ENCODE peak calls at places on chromosomes 5 and 9, in eight cellular contexts. O is activated T-cell treated with anti-CD3 and anti-CD28 coated beads, Interleukin-2, amount 50 U/mL, for 72 hours; L is kidney tubule cell; K is mucosa of gallbladder; A is tibial nerve; Q is cardiac septum; M is activated naive CD8-positive, alpha-beta T cell treated with anti-CD3 and anti-CD28 coated beads for 36 hours; S is astrocyte of the hippocampus. T is an unnamed sample.

GRCh38 chr9:127123239-127123935 is 952 bp upstream of the ANGPTL2 start:
- DNase-seq in O (no peak), L (peak), K (peak), A (peak), Q (peak), M (no peak), S (peak), T (no peak)

GRCh38 chr5:15014809-15015208 is 143.2 kb upstream of the ANKH start:
- DNase-seq in O (no peak), L (peak), K (no peak), A (no peak), Q (no peak), M (no peak), S (peak), T (no peak)

GRCh38 chr9:35929188-35929718 is 20.0 kb downstream of the SPAAR start:
- DNase-seq in O (no peak), L (no peak), K (no peak), A (no peak), Q (no peak), M (no peak), S (no peak), T (no peak)

GRCh38 chr5:159478950-159479349 is 148.7 kb upstream of the IL12B start:
- DNase-seq in O (no peak), L (no peak), K (no peak), A (no peak), Q (no peak), M (no peak), S (no peak), T (no peak)

GRCh38 chr5:113524927-113525326 is 11.4 kb downstream of the YTHDC2 start:
- DNase-seq in O (no peak), L (no peak), K (no peak), A (no peak), Q (no peak), M (no peak), S (no peak), T (no peak)

GRCh38 chr5:111017731-111018130 is 53.8 kb upstream of the TSLP start:
- DNase-seq in O (no peak), L (no peak), K (no peak), A (no peak), Q (no peak), M (no peak), S (no peak), T (no peak)

GRCh38 chr9:108816037-108816436 is 39.7 kb downstream of the ACTL7B start:
- DNase-seq in O (no peak), L (no peak), K (no peak), A (no peak), Q (no peak), M (no peak), S (no peak), T (no peak)

GRCh38 chr5:142841511-142842255 is 71.5 kb downstream of the ARHGAP26 start:
- DNase-seq in O (no peak), L (peak), K (no peak), A (peak), Q (peak), M (no peak), S (peak), T (peak)

GRCh38 chr9:20292002-20292401 is 330.3 kb downstream of the MLLT3 start:
- DNase-seq in O (no peak), L (peak), K (no peak), A (no peak), Q (no peak), M (no peak), S (peak), T (peak)

GRCh38 chr5:177335043-177335700 is 16.3 kb downstream of the LMAN2 start:
- DNase-seq in O (no peak), L (no peak), K (no peak), A (no peak), Q (peak), M (no peak), S (no peak), T (no peak)

GRCh38 chr9:115891929-115892328 is 261.7 kb upstream of the PAPPA start:
- DNase-seq in O (no peak), L (no peak), K (no peak), A (no peak), Q (no peak), M (no peak), S (peak), T (peak)

GRCh38 chr5:126949475-126949874 is 80.9 kb downstream of the MARCHF3 start:
- DNase-seq in O (no peak), L (no peak), K (no peak), A (no peak), Q (no peak), M (no peak), S (no peak), T (no peak)

GRCh38 chr9:6909186-6909585 is 151.4 kb downstream of the KDM4C start:
- DNase-seq in O (no peak), L (peak), K (no peak), A (no peak), Q (no peak), M (no peak), S (no peak), T (no peak)

GRCh38 chr9:7777776-7778175 is 21.8 kb downstream of the DMAC1 start:
- DNase-seq in O (no peak), L (peak), K (no peak), A (no peak), Q (no peak), M (no peak), S (no peak), T (no peak)

GRCh38 chr9:17627641-17628040 is 48.8 kb downstream of the SH3GL2 start:
- DNase-seq in O (no peak), L (no peak), K (no peak), A (no peak), Q (no peak), M (no peak), S (peak), T (peak)

GRCh38 chr9:89481161-89481915 is 16.6 kb downstream of the SEMA4D start:
- DNase-seq in O (peak), L (no peak), K (no peak), A (no peak), Q (no peak), M (no peak), S (no peak), T (no peak)

GRCh38 chr9:18605763-18606162 is 131.8 kb downstream of the ADAMTSL1 start:
- DNase-seq in O (no peak), L (no peak), K (no peak), A (peak), Q (no peak), M (no peak), S (peak), T (peak)

GRCh38 chr9:133767008-133767407 is 28.9 kb upstream of the SARDH start:
- DNase-seq in O (no peak), L (no peak), K (no peak), A (no peak), Q (no peak), M (no peak), S (no peak), T (no peak)

GRCh38 chr5:52743970-52744369 is 43.7 kb upstream of the ITGA1 start:
- DNase-seq in O (peak), L (no peak), K (no peak), A (no peak), Q (no peak), M (peak), S (peak), T (peak)

GRCh38 chr9:2524601-2525000 is 97.0 kb upstream of the VLDLR start:
- DNase-seq in O (no peak), L (no peak), K (no peak), A (no peak), Q (no peak), M (no peak), S (peak), T (no peak)

GRCh38 chr5:172347653-172348052 is 64.1 kb upstream of the UBTD2 start:
- DNase-seq in O (no peak), L (no peak), K (no peak), A (no peak), Q (no peak), M (no peak), S (peak), T (no peak)

GRCh38 chr9:90423661-90424193 is 218.9 kb downstream of the DIRAS2 start:
- DNase-seq in O (no peak), L (peak), K (no peak), A (no peak), Q (no peak), M (no peak), S (no peak), T (peak)

GRCh38 chr9:22229069-22229468 is 217.6 kb upstream of the DMRTA1 start:
- DNase-seq in O (no peak), L (no peak), K (no peak), A (no peak), Q (no peak), M (no peak), S (no peak), T (no peak)

GRCh38 chr5:57497733-57498132 is 15.1 kb upstream of the ACTBL2 start:
- DNase-seq in O (no peak), L (no peak), K (no peak), A (no peak), Q (no peak), M (no peak), S (no peak), T (no peak)

GRCh38 chr9:89309608-89310485 is 1.1 kb upstream of the CKS2 start:
- DNase-seq in O (no peak), L (peak), K (no peak), A (no peak), Q (no peak), M (no peak), S (no peak), T (no peak)

GRCh38 chr5:151155777-151156731 is 1.5 kb downstream of the ANXA6 start:
- DNase-seq in O (peak), L (peak), K (no peak), A (no peak), Q (no peak), M (peak), S (peak), T (peak)

GRCh38 chr5:114062940-114063867 is 298.7 kb upstream of the KCNN2 start:
- DNase-seq in O (no peak), L (no peak), K (no peak), A (no peak), Q (no peak), M (no peak), S (no peak), T (no peak)

GRCh38 chr9:78622131-78622530 is 325.2 kb downstream of the PSAT1 start:
- DNase-seq in O (no peak), L (no peak), K (no peak), A (no peak), Q (no peak), M (no peak), S (peak), T (peak)

GRCh38 chr5:71653119-71653518 is 66.0 kb upstream of the CARTPT start:
- DNase-seq in O (no peak), L (peak), K (no peak), A (no peak), Q (no peak), M (no peak), S (peak), T (peak)